ENCODE peak calls at places on chromosomes 7 and 10, in four cellular contexts. U is EL, G is T-helper 2 cell, X is fibroblast of lung. C is an unnamed sample.

GRCh38 chr7:148340881-148341280 is 249.7 kb upstream of the C7orf33 start:
- DNase-seq in U (no peak), G (no peak), X (no peak), C (no peak)

GRCh38 chr7:91137969-91138368 is 126.3 kb upstream of the FZD1 start:
- DNase-seq in U (no peak), G (no peak), X (no peak), C (no peak)

GRCh38 chr10:30529373-30529998 is 95.5 kb downstream of the MAP3K8 start:
- DNase-seq in U (no peak), G (peak; percentile 96), X (no peak), C (peak; percentile 70)

GRCh38 chr7:133794490-133794889 is 332.6 kb upstream of the LRGUK start:
- DNase-seq in U (peak; percentile 14), G (no peak), X (no peak), C (no peak)

GRCh38 chr10:14124951-14125350 is 205.8 kb downstream of the FRMD4A start:
- DNase-seq in U (no peak), G (no peak), X (no peak), C (no peak)

GRCh38 chr7:133481676-133482075 is 228.8 kb downstream of the EXOC4 start:
- DNase-seq in U (peak; percentile 72), G (no peak), X (peak; percentile 83), C (no peak)

GRCh38 chr10:100710151-100710871 is 35.1 kb upstream of the PAX2 start:
- DNase-seq in U (peak; percentile 18), G (no peak), X (no peak), C (no peak)

GRCh38 chr10:113062977-113063967 is 113.2 kb downstream of the TCF7L2 start:
- DNase-seq in U (no peak), G (no peak), X (peak; percentile 67), C (no peak)

C was measured in left ventricle myocardium inferior.